ENCODE peak calls at places on chromosomes 7 and 10, in four cellular contexts. V is HL-60, J is Panc1, W is GM23338. R is an unnamed sample.
A peak's percentile ranks its signal among the peaks of the same experiment; 100 is the strongest.

GRCh38 chr10:46296629-46297275 is 10.0 kb downstream of the ANTXRL start:
- DNase-seq in V (no peak), J (no peak), W (no peak), R (peak; percentile 78)

GRCh38 chr7:92608380-92609322 is 18.5 kb upstream of the FAM133B start:
- DNase-seq in V (no peak), J (no peak), W (peak; percentile 92), R (no peak)

GRCh38 chr7:90262438-90262837 is 17.5 kb downstream of the CFAP69 start:
- DNase-seq in V (no peak), J (peak; percentile 17), W (peak; percentile 47), R (no peak)

GRCh38 chr7:48035301-48035966 is at the start of gene C7orf57:
- DNase-seq in V (peak; percentile 60), J (peak; percentile 46), W (peak; percentile 95), R (peak; percentile 95)

GRCh38 chr10:99435986-99436633 is 5.7 kb upstream of the GOT1 start:
- DNase-seq in V (no peak), J (peak; percentile 28), W (peak; percentile 65), R (no peak)

GRCh38 chr7:130719550-130719949 is 14.5 kb downstream of the KLF14 start:
- DNase-seq in V (no peak), J (no peak), W (no peak), R (no peak)

GRCh38 chr7:24943096-24943948 is 36.7 kb downstream of the OSBPL3 start:
- DNase-seq in V (no peak), J (no peak), W (no peak), R (no peak)

GRCh38 chr10:58158806-58159205 is 108.9 kb downstream of the IPMK start:
- DNase-seq in V (no peak), J (no peak), W (no peak), R (no peak)

GRCh38 chr10:46232666-46233065 is 54.1 kb upstream of the ANTXRL start:
- DNase-seq in V (no peak), J (no peak), W (no peak), R (peak; percentile 41)

GRCh38 chr7:20240080-20240926 is 23.1 kb upstream of the MACC1 start:
- DNase-seq in V (no peak), J (no peak), W (no peak), R (no peak)

GRCh38 chr7:76332073-76332472 is 26.7 kb downstream of the YWHAG start:
- DNase-seq in V (no peak), J (no peak), W (no peak), R (no peak)

GRCh38 chr7:127486654-127487053 is 94.1 kb upstream of the ZNF800 start:
- DNase-seq in V (no peak), J (no peak), W (peak; percentile 47), R (no peak)

DNA sequence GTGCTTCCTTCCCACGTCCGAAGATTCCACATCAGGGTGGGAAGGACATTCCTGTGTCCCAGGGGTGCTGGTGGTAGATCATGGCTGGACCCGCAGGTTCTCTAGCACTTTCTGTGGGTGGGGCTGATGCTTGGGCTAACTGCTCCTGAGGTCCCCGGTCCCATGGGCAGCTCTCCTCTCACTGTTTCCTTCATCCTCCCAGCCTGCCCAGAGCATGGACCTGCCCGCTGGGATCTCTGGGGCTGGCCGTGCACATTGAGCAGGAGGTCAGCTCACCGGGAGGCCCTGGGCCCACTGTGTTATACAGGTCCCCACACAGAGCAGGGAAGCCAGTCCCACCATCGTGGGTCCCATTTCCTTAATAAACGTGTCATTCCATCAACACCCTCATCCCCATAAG is 502.3 kb downstream of the TCERG1L start:
- DNase-seq in V (no peak), J (no peak), W (no peak), R (no peak)
- TF ChIP-seq POLR2AphosphoS5 in V (no peak), J (no peak), W (no peak), R (no peak)

GRCh38 chr7:94696981-94697670 is 41.2 kb upstream of the SGCE start:
- DNase-seq in V (no peak), J (peak; percentile 82), W (no peak), R (no peak)

GRCh38 chr7:94697671-94697994 is 41.7 kb upstream of the SGCE start:
- DNase-seq in V (no peak), J (no peak), W (no peak), R (no peak)

GRCh38 chr7:94701555-94701973 is 45.6 kb upstream of the SGCE start:
- DNase-seq in V (no peak), J (no peak), W (peak; percentile 65), R (no peak)

GRCh38 chr7:94700926-94701554 is 45.1 kb upstream of the SGCE start:
- DNase-seq in V (no peak), J (no peak), W (no peak), R (no peak)

DNA sequence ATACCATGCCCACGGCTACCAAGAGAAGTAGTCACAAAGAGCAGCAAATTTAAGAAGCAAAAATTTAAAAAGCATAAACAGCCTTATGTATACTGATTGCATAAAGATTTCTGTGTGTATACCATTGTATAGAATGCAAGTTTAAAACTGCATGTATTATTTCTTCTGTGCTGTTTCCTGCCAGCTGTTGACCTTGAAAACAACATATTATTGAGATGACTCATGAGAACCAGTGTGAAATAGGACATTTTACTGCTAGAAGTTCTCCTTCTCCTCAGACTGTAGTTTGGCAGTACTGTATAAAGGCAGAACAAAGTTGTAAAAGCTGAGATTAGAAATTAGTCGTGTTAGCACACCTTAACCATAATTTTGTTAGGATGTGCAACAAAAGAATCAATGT is 42.3 kb upstream of the SGCE start:
- DNase-seq in V (no peak), J (peak; percentile 65), W (no peak), R (no peak)
- H3K27ac ChIP-seq in V (no peak overlapping the region), J (no peak overlapping the region), W (no peak overlapping the region), R (no peak overlapping the region)

GRCh38 chr7:21943436-21943835 is 2.3 kb downstream of the CDCA7L start:
- DNase-seq in V (no peak), J (no peak), W (no peak), R (no peak)
- TF ChIP-seq CTCF in V (no peak), J (no peak), W (no peak), R (no peak)

DNA sequence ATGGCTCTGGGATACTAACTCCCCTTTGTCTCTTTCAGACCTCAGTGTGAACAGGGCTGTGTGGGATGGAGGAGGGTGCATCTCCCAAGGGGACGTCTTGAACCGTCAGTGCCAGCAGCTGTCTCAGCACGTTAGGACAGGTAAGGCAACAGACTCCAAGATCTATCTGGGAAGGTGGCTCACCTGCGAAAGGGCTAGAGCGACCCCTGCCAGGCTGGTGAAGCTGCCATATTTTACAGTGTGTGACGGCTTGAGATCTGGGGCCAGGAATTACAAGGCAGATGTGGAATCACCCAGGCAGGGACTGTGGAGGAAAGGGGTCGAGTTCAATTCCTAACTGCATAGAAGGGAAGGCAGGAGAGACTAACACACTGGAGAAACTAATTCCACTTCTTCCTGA is 11.2 kb downstream of the MUC17 start:
- DNase-seq in V (no peak), J (no peak), W (peak; percentile 74), R (no peak)
- TF ChIP-seq POLR2AphosphoS5 in V (no peak), J (no peak), W (no peak), R (no peak)

GRCh38 chr7:79403879-79404278 is 49.6 kb downstream of the MAGI2 start:
- DNase-seq in V (no peak), J (no peak), W (no peak), R (no peak)

GRCh38 chr7:79407351-79407750 is 46.1 kb downstream of the MAGI2 start:
- DNase-seq in V (no peak), J (no peak), W (no peak), R (no peak)

GRCh38 chr7:79405368-79405767 is 48.1 kb downstream of the MAGI2 start:
- DNase-seq in V (no peak), J (no peak), W (no peak), R (no peak)

GRCh38 chr7:79403451-79403850 is 50.0 kb downstream of the MAGI2 start:
- DNase-seq in V (no peak), J (no peak), W (no peak), R (no peak)

DNA sequence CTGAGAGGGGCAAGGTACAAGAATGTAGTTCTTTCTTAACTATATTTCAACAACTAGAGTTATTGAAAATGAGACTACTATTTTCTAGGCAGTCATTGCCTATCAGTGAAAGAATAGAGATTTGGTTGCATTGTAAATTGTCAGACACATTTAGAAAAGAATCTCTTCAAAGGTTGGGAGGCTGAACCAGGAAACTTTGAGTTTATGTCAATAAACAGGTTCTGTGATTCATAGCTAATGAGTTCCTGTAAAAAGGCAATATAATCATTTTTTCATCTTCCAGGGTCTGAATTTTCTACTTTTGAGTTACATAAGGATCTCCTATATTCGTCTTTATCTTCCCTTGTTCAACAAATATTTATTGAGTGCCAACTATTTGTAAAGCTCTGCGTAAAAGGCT is 47.1 kb downstream of the MAGI2 start:
- DNase-seq in V (no peak), J (no peak), W (no peak), R (no peak)
- H3K27ac ChIP-seq in V (no peak overlapping the region), J (peak overlapping the region; percentile 74), W (no peak overlapping the region), R (no peak overlapping the region)

GRCh38 chr7:106737202-106737562 is 76.2 kb upstream of the CCDC71L start:
- DNase-seq in V (no peak), J (no peak), W (peak; percentile 14), R (no peak)
- TF ChIP-seq CTCF in V (no peak), J (no peak), W (peak; percentile 46), R (no peak)